ENCODE peak calls at places on chromosomes 2 and 18, in five cellular contexts. One of them, this sample, is unnamed.

GRCh38 chr2:1731512-1731962 is 12.8 kb downstream of the PXDN start:
- DNase-seq in coronary artery: peak
- DNase-seq in activated CD4-positive, alpha-beta T cell treated with anti-CD3 and anti-CD28 coated beads, Interleukin-2, amount 10 ng/mL, durations not matched to agents 7 days and 5 days: no peak
- DNase-seq in naive thymus-derived CD4-positive, alpha-beta T cell: no peak
- DNase-seq in ovary: no peak
- DNase-seq in this sample: no peak

GRCh38 chr2:11899264-11899818 is 152.9 kb downstream of the LPIN1 start:
- DNase-seq in activated CD4-positive, alpha-beta T cell treated with anti-CD3 and anti-CD28 coated beads, Interleukin-2, amount 10 ng/mL, durations not matched to agents 7 days and 5 days: no peak
- DNase-seq in coronary artery: peak
- DNase-seq in naive thymus-derived CD4-positive, alpha-beta T cell: no peak
- DNase-seq in ovary: no peak
- DNase-seq in this sample: peak

GRCh38 chr2:7010376-7010775 is 93.2 kb downstream of the RNF144A start:
- DNase-seq in ovary: no peak
- DNase-seq in activated CD4-positive, alpha-beta T cell treated with anti-CD3 and anti-CD28 coated beads, Interleukin-2, amount 10 ng/mL, durations not matched to agents 7 days and 5 days: no peak
- DNase-seq in coronary artery: no peak
- DNase-seq in naive thymus-derived CD4-positive, alpha-beta T cell: no peak
- DNase-seq in this sample: no peak

GRCh38 chr2:117615106-117615505 is 199.4 kb upstream of the DDX18 start:
- DNase-seq in coronary artery: no peak
- DNase-seq in naive thymus-derived CD4-positive, alpha-beta T cell: no peak
- DNase-seq in activated CD4-positive, alpha-beta T cell treated with anti-CD3 and anti-CD28 coated beads, Interleukin-2, amount 10 ng/mL, durations not matched to agents 7 days and 5 days: no peak
- DNase-seq in ovary: no peak
- DNase-seq in this sample: no peak

GRCh38 chr2:104901037-104901851 is 47.3 kb downstream of the POU3F3 start:
- DNase-seq in naive thymus-derived CD4-positive, alpha-beta T cell: no peak
- DNase-seq in ovary: no peak
- DNase-seq in coronary artery: no peak
- DNase-seq in activated CD4-positive, alpha-beta T cell treated with anti-CD3 and anti-CD28 coated beads, Interleukin-2, amount 10 ng/mL, durations not matched to agents 7 days and 5 days: no peak
- DNase-seq in this sample: no peak

GRCh38 chr2:196403471-196403870 is 232.1 kb upstream of the STK17B start:
- DNase-seq in naive thymus-derived CD4-positive, alpha-beta T cell: no peak
- DNase-seq in coronary artery: no peak
- DNase-seq in activated CD4-positive, alpha-beta T cell treated with anti-CD3 and anti-CD28 coated beads, Interleukin-2, amount 10 ng/mL, durations not matched to agents 7 days and 5 days: no peak
- DNase-seq in ovary: no peak
- DNase-seq in this sample: no peak

GRCh38 chr18:79377187-79377891 is 18.4 kb upstream of the NFATC1 start:
- DNase-seq in naive thymus-derived CD4-positive, alpha-beta T cell: no peak
- DNase-seq in ovary: no peak
- DNase-seq in activated CD4-positive, alpha-beta T cell treated with anti-CD3 and anti-CD28 coated beads, Interleukin-2, amount 10 ng/mL, durations not matched to agents 7 days and 5 days: no peak
- DNase-seq in coronary artery: peak
- DNase-seq in this sample: no peak

GRCh38 chr18:9902832-9903231 is 11.0 kb upstream of the VAPA start:
- DNase-seq in coronary artery: no peak
- DNase-seq in naive thymus-derived CD4-positive, alpha-beta T cell: no peak
- DNase-seq in activated CD4-positive, alpha-beta T cell treated with anti-CD3 and anti-CD28 coated beads, Interleukin-2, amount 10 ng/mL, durations not matched to agents 7 days and 5 days: no peak
- DNase-seq in ovary: peak
- DNase-seq in this sample: no peak

GRCh38 chr2:179049546-179050311 is at the start of gene CCDC141:
- DNase-seq in activated CD4-positive, alpha-beta T cell treated with anti-CD3 and anti-CD28 coated beads, Interleukin-2, amount 10 ng/mL, durations not matched to agents 7 days and 5 days: peak
- DNase-seq in naive thymus-derived CD4-positive, alpha-beta T cell: peak
- DNase-seq in coronary artery: no peak
- DNase-seq in ovary: no peak
- DNase-seq in this sample: no peak

GRCh38 chr2:179264238-179265081 is at the start of gene SESTD1:
- DNase-seq in naive thymus-derived CD4-positive, alpha-beta T cell: peak
- DNase-seq in coronary artery: peak
- DNase-seq in activated CD4-positive, alpha-beta T cell treated with anti-CD3 and anti-CD28 coated beads, Interleukin-2, amount 10 ng/mL, durations not matched to agents 7 days and 5 days: peak
- DNase-seq in ovary: peak
- DNase-seq in this sample: no peak

GRCh38 chr2:99821039-99821438 is 321.4 kb downstream of the AFF3 start:
- DNase-seq in coronary artery: no peak
- DNase-seq in activated CD4-positive, alpha-beta T cell treated with anti-CD3 and anti-CD28 coated beads, Interleukin-2, amount 10 ng/mL, durations not matched to agents 7 days and 5 days: no peak
- DNase-seq in ovary: no peak
- DNase-seq in naive thymus-derived CD4-positive, alpha-beta T cell: no peak
- DNase-seq in this sample: no peak

GRCh38 chr2:149136111-149136510 is 97.6 kb downstream of the LYPD6B start:
- DNase-seq in naive thymus-derived CD4-positive, alpha-beta T cell: no peak
- DNase-seq in ovary: no peak
- DNase-seq in coronary artery: no peak
- DNase-seq in activated CD4-positive, alpha-beta T cell treated with anti-CD3 and anti-CD28 coated beads, Interleukin-2, amount 10 ng/mL, durations not matched to agents 7 days and 5 days: no peak
- DNase-seq in this sample: no peak

GRCh38 chr2:96870631-96871255 is 863 bp upstream of the SEMA4C start:
- DNase-seq in ovary: peak
- DNase-seq in coronary artery: no peak
- DNase-seq in activated CD4-positive, alpha-beta T cell treated with anti-CD3 and anti-CD28 coated beads, Interleukin-2, amount 10 ng/mL, durations not matched to agents 7 days and 5 days: peak
- DNase-seq in naive thymus-derived CD4-positive, alpha-beta T cell: peak
- DNase-seq in this sample: no peak

GRCh38 chr2:40103163-40103562 is 324.1 kb upstream of the THUMPD2 start:
- DNase-seq in activated CD4-positive, alpha-beta T cell treated with anti-CD3 and anti-CD28 coated beads, Interleukin-2, amount 10 ng/mL, durations not matched to agents 7 days and 5 days: no peak
- DNase-seq in ovary: no peak
- DNase-seq in naive thymus-derived CD4-positive, alpha-beta T cell: no peak
- DNase-seq in coronary artery: no peak
- DNase-seq in this sample: no peak

GRCh38 chr2:142286618-142287017 is 155.8 kb upstream of the LRP1B start:
- DNase-seq in coronary artery: no peak
- DNase-seq in ovary: no peak
- DNase-seq in naive thymus-derived CD4-positive, alpha-beta T cell: no peak
- DNase-seq in activated CD4-positive, alpha-beta T cell treated with anti-CD3 and anti-CD28 coated beads, Interleukin-2, amount 10 ng/mL, durations not matched to agents 7 days and 5 days: no peak
- DNase-seq in this sample: no peak

GRCh38 chr2:88136817-88137216 is 9.0 kb upstream of the FABP1 start:
- DNase-seq in coronary artery: no peak
- DNase-seq in ovary: no peak
- DNase-seq in naive thymus-derived CD4-positive, alpha-beta T cell: no peak
- DNase-seq in activated CD4-positive, alpha-beta T cell treated with anti-CD3 and anti-CD28 coated beads, Interleukin-2, amount 10 ng/mL, durations not matched to agents 7 days and 5 days: no peak
- DNase-seq in this sample: no peak

GRCh38 chr2:187461294-187462261 is 13.5 kb upstream of the CALCRL start:
- DNase-seq in activated CD4-positive, alpha-beta T cell treated with anti-CD3 and anti-CD28 coated beads, Interleukin-2, amount 10 ng/mL, durations not matched to agents 7 days and 5 days: no peak
- DNase-seq in naive thymus-derived CD4-positive, alpha-beta T cell: no peak
- DNase-seq in ovary: peak
- DNase-seq in coronary artery: no peak
- DNase-seq in this sample: no peak

GRCh38 chr18:44143054-44143453 is 537.6 kb upstream of the SETBP1 start:
- DNase-seq in coronary artery: no peak
- DNase-seq in naive thymus-derived CD4-positive, alpha-beta T cell: no peak
- DNase-seq in activated CD4-positive, alpha-beta T cell treated with anti-CD3 and anti-CD28 coated beads, Interleukin-2, amount 10 ng/mL, durations not matched to agents 7 days and 5 days: no peak
- DNase-seq in ovary: no peak
- DNase-seq in this sample: no peak

GRCh38 chr2:73986085-73986680 is 1.5 kb downstream of the TET3 start:
- DNase-seq in coronary artery: no peak
- DNase-seq in naive thymus-derived CD4-positive, alpha-beta T cell: no peak
- DNase-seq in ovary: no peak
- DNase-seq in activated CD4-positive, alpha-beta T cell treated with anti-CD3 and anti-CD28 coated beads, Interleukin-2, amount 10 ng/mL, durations not matched to agents 7 days and 5 days: peak
- DNase-seq in this sample: no peak

GRCh38 chr2:186459009-186459408 is 27.1 kb upstream of the ZC3H15 start:
- DNase-seq in activated CD4-positive, alpha-beta T cell treated with anti-CD3 and anti-CD28 coated beads, Interleukin-2, amount 10 ng/mL, durations not matched to agents 7 days and 5 days: no peak
- DNase-seq in naive thymus-derived CD4-positive, alpha-beta T cell: no peak
- DNase-seq in ovary: no peak
- DNase-seq in coronary artery: no peak
- DNase-seq in this sample: no peak

GRCh38 chr2:38260469-38260868 is 116.6 kb downstream of the ATL2 start:
- DNase-seq in coronary artery: no peak
- DNase-seq in activated CD4-positive, alpha-beta T cell treated with anti-CD3 and anti-CD28 coated beads, Interleukin-2, amount 10 ng/mL, durations not matched to agents 7 days and 5 days: no peak
- DNase-seq in ovary: no peak
- DNase-seq in naive thymus-derived CD4-positive, alpha-beta T cell: no peak
- DNase-seq in this sample: no peak

GRCh38 chr2:151795646-151796240 is 32.5 kb downstream of the ARL5A start:
- DNase-seq in coronary artery: no peak
- DNase-seq in ovary: no peak
- DNase-seq in activated CD4-positive, alpha-beta T cell treated with anti-CD3 and anti-CD28 coated beads, Interleukin-2, amount 10 ng/mL, durations not matched to agents 7 days and 5 days: no peak
- DNase-seq in naive thymus-derived CD4-positive, alpha-beta T cell: no peak
- DNase-seq in this sample: no peak

GRCh38 chr2:215031330-215031729 is 107.1 kb downstream of the ABCA12 start:
- DNase-seq in activated CD4-positive, alpha-beta T cell treated with anti-CD3 and anti-CD28 coated beads, Interleukin-2, amount 10 ng/mL, durations not matched to agents 7 days and 5 days: no peak
- DNase-seq in coronary artery: no peak
- DNase-seq in ovary: no peak
- DNase-seq in naive thymus-derived CD4-positive, alpha-beta T cell: no peak
- DNase-seq in this sample: no peak